ENCODE peak calls at places on chromosomes 5 and 9, in eight cellular contexts. N is cardiac muscle cell, I is H1, H is endothelial cell of umbilical vein, X is pancreas, Q is AG04450, Y is skeletal muscle cell, K is colonic mucosa. F is an unnamed sample.

GRCh38 chr5:15241216-15241821 is 258.7 kb upstream of the FBXL7 start:
- DNase-seq in N (peak; percentile 25), I (no peak), H (no peak), X (no peak), Q (no peak), Y (no peak), K (no peak), F (no peak)

GRCh38 chr5:147487031-147487750 is 22.7 kb downstream of the DPYSL3 start:
- DNase-seq in N (no peak), I (no peak), H (peak; percentile 77), X (no peak), Q (no peak), Y (no peak), K (no peak), F (no peak)

GRCh38 chr5:127612441-127613141 is 36.3 kb upstream of the CTXN3 start:
- DNase-seq in N (no peak), I (peak; percentile 22), H (no peak), X (no peak), Q (no peak), Y (no peak), K (no peak), F (no peak)

GRCh38 chr5:143056331-143056689 is 286.1 kb downstream of the ARHGAP26 start:
- DNase-seq in N (no peak), I (no peak), H (no peak), X (no peak), Q (no peak), Y (no peak), K (no peak), F (no peak)

GRCh38 chr5:55914141-55914413 is 62.9 kb downstream of the IL31RA start:
- DNase-seq in N (no peak), I (peak; percentile 1), H (no peak), X (no peak), Q (no peak), Y (no peak), K (no peak), F (no peak)

GRCh38 chr5:116404001-116404400 is 170.6 kb downstream of the SEMA6A start:
- DNase-seq in N (no peak), I (no peak), H (peak; percentile 68), X (no peak), Q (no peak), Y (no peak), K (no peak), F (no peak)

GRCh38 chr9:71719585-71719984 is 48.7 kb downstream of the CEMIP2 start:
- DNase-seq in N (peak; percentile 77), I (no peak), H (no peak), X (no peak), Q (no peak), Y (peak; percentile 46), K (no peak), F (no peak)

GRCh38 chr5:442335-443238 is at the start of gene EXOC3:
- DNase-seq in N (peak; percentile 70), I (peak; percentile 81), H (peak; percentile 50), X (peak; percentile 74), Q (peak; percentile 15), Y (no peak), K (peak; percentile 82), F (peak; percentile 87)

GRCh38 chr5:149424371-149425315 is 45.6 kb upstream of the IL17B start:
- DNase-seq in N (no peak), I (no peak), H (no peak), X (no peak), Q (no peak), Y (no peak), K (no peak), F (no peak)

GRCh38 chr9:96725576-96725975 is 52.3 kb downstream of the ZNF510 start:
- DNase-seq in N (no peak), I (no peak), H (no peak), X (no peak), Q (no peak), Y (no peak), K (no peak), F (no peak)

GRCh38 chr5:111227805-111228204 is 3.6 kb downstream of the CAMK4 start:
- DNase-seq in N (peak; percentile 83), I (no peak), H (peak; percentile 64), X (no peak), Q (no peak), Y (peak; percentile 4), K (peak; percentile 30), F (no peak)

GRCh38 chr5:169242175-169242848 is 58.6 kb downstream of the SLIT3 start:
- DNase-seq in N (no peak), I (no peak), H (peak; percentile 12), X (no peak), Q (no peak), Y (no peak), K (no peak), F (no peak)

GRCh38 chr9:121670447-121670846 is 19.0 kb downstream of the DAB2IP start:
- DNase-seq in N (peak; percentile 94), I (no peak), H (no peak), X (peak; percentile 70), Q (peak; percentile 27), Y (no peak), K (no peak), F (no peak)

GRCh38 chr5:32222723-32223470 is 48.8 kb upstream of the GOLPH3 start:
- DNase-seq in N (no peak), I (no peak), H (no peak), X (no peak), Q (no peak), Y (no peak), K (no peak), F (no peak)

GRCh38 chr5:90849939-90850338 is 291.3 kb downstream of the ADGRV1 start:
- DNase-seq in N (no peak), I (no peak), H (no peak), X (no peak), Q (no peak), Y (no peak), K (no peak), F (no peak)

GRCh38 chr5:115542076-115542475 is 2.5 kb downstream of the FEM1C start:
- DNase-seq in N (peak; percentile 27), I (no peak), H (peak; percentile 51), X (no peak), Q (no peak), Y (no peak), K (no peak), F (no peak)

GRCh38 chr9:133640580-133641395 is 4.6 kb downstream of the DBH start:
- DNase-seq in N (no peak), I (no peak), H (no peak), X (no peak), Q (no peak), Y (no peak), K (no peak), F (no peak)

GRCh38 chr5:15285901-15286583 is 213.9 kb upstream of the FBXL7 start:
- DNase-seq in N (peak; percentile 87), I (no peak), H (peak; percentile 24), X (no peak), Q (peak; percentile 26), Y (peak; percentile 37), K (peak; percentile 27), F (no peak)

GRCh38 chr5:132777209-132778069 is at the start of gene SEPTIN8:
- DNase-seq in N (peak; percentile 51), I (peak; percentile 73), H (peak; percentile 33), X (peak; percentile 58), Q (no peak), Y (no peak), K (peak; percentile 65), F (peak; percentile 16)

GRCh38 chr5:92678576-92679105 is 902.4 kb downstream of the NR2F1-AS1 start:
- DNase-seq in N (peak; percentile 9), I (no peak), H (peak; percentile 3), X (no peak), Q (no peak), Y (no peak), K (no peak), F (no peak)

GRCh38 chr5:156473271-156473935 is 146.4 kb downstream of the SGCD start:
- DNase-seq in N (peak; percentile 71), I (no peak), H (no peak), X (no peak), Q (no peak), Y (peak; percentile 39), K (no peak), F (no peak)

GRCh38 chr9:18071651-18072060 is 402.3 kb upstream of the ADAMTSL1 start:
- DNase-seq in N (peak; percentile 17), I (no peak), H (no peak), X (no peak), Q (no peak), Y (no peak), K (no peak), F (no peak)

GRCh38 chr5:180314106-180314505 is 22.2 kb upstream of the MAPK9 start:
- DNase-seq in N (no peak), I (no peak), H (no peak), X (no peak), Q (no peak), Y (no peak), K (no peak), F (no peak)

DNA sequence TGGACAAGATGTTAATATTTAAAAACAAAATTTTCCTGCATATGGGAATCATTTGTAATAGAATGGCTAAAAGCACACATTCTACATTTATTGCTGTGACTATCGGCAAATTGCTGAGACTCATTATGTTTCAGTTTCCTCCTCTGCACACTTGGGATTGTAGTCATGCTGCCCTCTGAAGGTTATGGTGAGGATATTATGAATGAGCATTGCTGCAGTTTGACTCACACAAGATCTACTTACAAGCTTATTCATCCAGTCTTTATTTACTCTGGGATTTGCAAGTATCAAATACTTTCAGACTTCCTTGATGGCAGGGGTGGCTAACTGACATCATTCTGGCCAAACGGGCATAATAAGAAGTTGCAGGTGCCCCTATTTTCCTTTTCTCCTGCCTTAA is 9.5 kb upstream of the NFIL3 start:
- DNase-seq in N (peak; percentile 88), I (no peak), H (peak; percentile 85), X (no peak), Q (peak; percentile 90), Y (peak; percentile 89), K (peak; percentile 39), F (no peak)
- H3K4me3 ChIP-seq in N (no peak overlapping the region), I (no peak overlapping the region), H (no peak overlapping the region), X (no peak overlapping the region), Q (no peak overlapping the region), Y (no peak overlapping the region), K (no peak overlapping the region), F (no peak overlapping the region)

GRCh38 chr9:98923724-98924123 is 20.0 kb upstream of the COL15A1 start:
- DNase-seq in N (no peak), I (no peak), H (no peak), X (no peak), Q (no peak), Y (no peak), K (no peak), F (no peak)
- H3K4me3 ChIP-seq in N (no peak overlapping the region), I (no peak overlapping the region), H (no peak overlapping the region), X (no peak overlapping the region), Q (no peak overlapping the region), Y (no peak overlapping the region), K (no peak overlapping the region), F (no peak overlapping the region)

DNA sequence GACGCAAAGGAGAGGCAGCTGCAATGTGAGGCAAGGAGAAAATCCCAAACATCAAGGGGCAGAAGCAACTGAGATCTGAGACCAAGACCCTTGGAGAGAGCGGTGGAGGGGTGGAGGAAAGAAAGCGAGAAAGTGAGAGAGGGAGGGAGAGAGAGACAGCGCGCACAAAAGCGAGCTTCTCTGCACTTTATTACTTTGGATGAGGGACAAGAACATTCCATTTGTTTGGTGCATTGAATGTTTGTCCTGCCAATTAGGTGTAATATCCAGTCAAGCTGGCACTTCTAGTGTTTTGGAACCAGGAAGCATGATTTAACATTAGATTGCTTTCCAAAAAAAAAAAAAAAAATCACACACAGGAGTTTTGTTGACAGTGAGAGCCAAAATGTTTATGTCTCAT is 1.4 kb downstream of the CAST start:
- DNase-seq in N (no peak), I (no peak), H (no peak), X (no peak), Q (no peak), Y (no peak), K (no peak), F (no peak)
- H3K4me3 ChIP-seq in N (peak overlapping the region; percentile 61), I (peak overlapping the region; percentile 92), H (no peak overlapping the region), X (peak overlapping the region; percentile 78), Q (peak overlapping the region; percentile 86), Y (peak overlapping the region; percentile 89), K (peak overlapping the region; percentile 83), F (peak overlapping the region; percentile 76)

GRCh38 chr9:104091028-104091590 is 3.0 kb upstream of the SMC2 start:
- DNase-seq in N (no peak), I (no peak), H (no peak), X (no peak), Q (no peak), Y (no peak), K (peak; percentile 20), F (no peak)
- H3K4me3 ChIP-seq in N (no peak overlapping the region), I (no peak overlapping the region), H (no peak overlapping the region), X (no peak overlapping the region), Q (no peak overlapping the region), Y (no peak overlapping the region), K (no peak overlapping the region), F (no peak overlapping the region)

F was measured in CD4-positive, CD25-positive, alpha-beta regulatory T cell.